ENCODE peak calls at places on chromosomes 7 and 10, in six cellular contexts. E, Z, P, A, G and D are unnamed samples.

GRCh38 chr10:110217609-110218008 is 10.2 kb downstream of the MXI1 start:
- DNase-seq in E (no peak), Z (no peak), P (no peak), A (no peak), G (no peak), D (no peak)

GRCh38 chr10:99621454-99622246 is 1.4 kb upstream of the SLC25A28 start:
- DNase-seq in E (no peak), Z (peak; percentile 82), P (no peak), A (no peak), G (peak; percentile 29), D (no peak)

GRCh38 chr10:95335933-95336699 is 45.3 kb upstream of the PDLIM1 start:
- DNase-seq in E (no peak), Z (no peak), P (no peak), A (no peak), G (no peak), D (no peak)

GRCh38 chr10:31274310-31274709 is 44.7 kb upstream of the ZEB1 start:
- DNase-seq in E (no peak), Z (no peak), P (no peak), A (no peak), G (no peak), D (no peak)

GRCh38 chr7:36763084-36763807 is 39.0 kb upstream of the AOAH start:
- DNase-seq in E (no peak), Z (no peak), P (no peak), A (no peak), G (no peak), D (no peak)

GRCh38 chr7:15313361-15313760 is 248.5 kb downstream of the AGMO start:
- DNase-seq in E (no peak), Z (no peak), P (no peak), A (no peak), G (no peak), D (no peak)

GRCh38 chr10:30984563-30985328 is 46.9 kb downstream of the ZNF438 start:
- DNase-seq in E (no peak), Z (no peak), P (peak; percentile 51), A (no peak), G (no peak), D (no peak)

GRCh38 chr7:130154131-130154500 is 51.1 kb downstream of the TMEM209 start:
- DNase-seq in E (no peak), Z (no peak), P (no peak), A (no peak), G (no peak), D (no peak)

GRCh38 chr7:156527458-156527890 is 113.1 kb upstream of the RNF32 start:
- DNase-seq in E (no peak), Z (no peak), P (no peak), A (no peak), G (peak; percentile 19), D (no peak)

GRCh38 chr7:34138483-34138882 is 233.1 kb downstream of the BMPER start:
- DNase-seq in E (no peak), Z (no peak), P (no peak), A (no peak), G (no peak), D (no peak)

GRCh38 chr7:151648429-151648828 is 128.7 kb upstream of the RHEB start:
- DNase-seq in E (no peak), Z (no peak), P (no peak), A (no peak), G (no peak), D (no peak)

GRCh38 chr10:121167534-121168243 is 316.5 kb downstream of the WDR11 start:
- DNase-seq in E (no peak), Z (no peak), P (no peak), A (no peak), G (no peak), D (no peak)

GRCh38 chr10:78757542-78757941 is 311.2 kb upstream of the ZMIZ1 start:
- DNase-seq in E (no peak), Z (peak; percentile 22), P (peak; percentile 78), A (no peak), G (no peak), D (peak; percentile 82)

GRCh38 chr7:83648464-83649241 is at the start of gene SEMA3E:
- DNase-seq in E (no peak), Z (no peak), P (no peak), A (no peak), G (no peak), D (no peak)

GRCh38 chr10:101014966-101015581 is 15.5 kb downstream of the LZTS2 start:
- DNase-seq in E (no peak), Z (no peak), P (peak; percentile 69), A (no peak), G (no peak), D (peak; percentile 50)

GRCh38 chr7:36570508-36571219 is 153.6 kb downstream of the AOAH start:
- DNase-seq in E (no peak), Z (no peak), P (no peak), A (no peak), G (no peak), D (no peak)

GRCh38 chr10:49300140-49300974 is 1.4 kb downstream of the C10orf71 start:
- DNase-seq in E (no peak), Z (no peak), P (no peak), A (no peak), G (no peak), D (no peak)

GRCh38 chr10:97596101-97597055 is 6.9 kb downstream of the C10orf62 start:
- DNase-seq in E (no peak), Z (no peak), P (peak; percentile 62), A (no peak), G (peak; percentile 43), D (no peak)

GRCh38 chr7:134246761-134247160 is 70.0 kb downstream of the SLC35B4 start:
- DNase-seq in E (no peak), Z (no peak), P (no peak), A (no peak), G (no peak), D (no peak)

GRCh38 chr7:102875700-102876192 is 37.1 kb upstream of the LRRC17 start:
- DNase-seq in E (peak; percentile 75), Z (no peak), P (peak; percentile 93), A (no peak), G (peak; percentile 60), D (peak; percentile 59)

GRCh38 chr10:3415878-3416605 is 243.5 kb upstream of the PITRM1 start:
- DNase-seq in E (no peak), Z (peak; percentile 53), P (no peak), A (no peak), G (no peak), D (no peak)

GRCh38 chr10:29585488-29585976 is 49.2 kb downstream of the SVIL start:
- DNase-seq in E (no peak), Z (no peak), P (no peak), A (no peak), G (no peak), D (peak; percentile 12)

GRCh38 chr10:67621834-67622233 is 74.2 kb downstream of the CTNNA3 start:
- DNase-seq in E (no peak), Z (no peak), P (no peak), A (no peak), G (no peak), D (no peak)

GRCh38 chr10:113131611-113132330 is 181.7 kb downstream of the TCF7L2 start:
- DNase-seq in E (peak; percentile 32), Z (no peak), P (no peak), A (no peak), G (no peak), D (no peak)

GRCh38 chr7:70092314-70093303 is 494.3 kb downstream of the AUTS2 start:
- DNase-seq in E (peak; percentile 97), Z (no peak), P (no peak), A (no peak), G (no peak), D (peak; percentile 86)

GRCh38 chr7:31747553-31747952 is 60.5 kb downstream of the PPP1R17 start:
- DNase-seq in E (no peak), Z (no peak), P (no peak), A (no peak), G (no peak), D (no peak)

GRCh38 chr7:16498122-16498521 is 28.5 kb upstream of the LRRC72 start:
- DNase-seq in E (no peak), Z (no peak), P (no peak), A (no peak), G (no peak), D (no peak)

GRCh38 chr7:18345641-18346234 is 149.8 kb upstream of the HDAC9 start:
- DNase-seq in E (peak; percentile 26), Z (no peak), P (no peak), A (peak; percentile 22), G (peak; percentile 38), D (peak; percentile 75)

GRCh38 chr7:33771422-33771821 is 133.9 kb upstream of the BMPER start:
- DNase-seq in E (no peak), Z (no peak), P (no peak), A (no peak), G (no peak), D (no peak)

DNA sequence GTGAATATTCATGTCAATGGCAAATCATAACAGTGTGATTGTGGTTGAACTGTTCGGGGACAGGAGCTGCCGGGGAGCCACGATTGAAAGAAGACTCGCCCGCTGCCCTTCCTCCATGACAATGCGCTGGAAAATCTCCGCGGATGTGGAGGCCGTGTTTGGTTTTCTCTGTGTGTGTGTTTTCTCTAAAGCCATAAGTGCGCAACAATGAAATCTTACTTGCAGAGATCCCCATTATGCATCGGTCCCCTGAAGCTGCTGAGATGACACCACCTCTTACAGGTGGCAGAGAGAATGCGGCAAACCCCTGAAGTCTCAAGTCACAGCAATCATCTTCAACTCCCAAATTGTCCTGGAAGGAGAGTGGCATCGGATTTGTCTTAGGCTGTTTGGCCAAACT is 442.3 kb upstream of the MKI67 start:
- DNase-seq in E (no peak), Z (no peak), P (no peak), A (no peak), G (no peak), D (no peak)
- H3K9me3 ChIP-seq in E (no peaks in the 10 kb centered on the region), Z (no peaks in the 10 kb centered on the region), P (no peaks in the 10 kb centered on the region), A (no peaks in the 10 kb centered on the region), G (no peaks in the 10 kb centered on the region), D (no peaks in the 10 kb centered on the region)

GRCh38 chr10:131113892-131114291 is 197.6 kb downstream of the TCERG1L start:
- DNase-seq in E (no peak), Z (no peak), P (no peak), A (no peak), G (no peak), D (no peak)
- H3K9me3 ChIP-seq in E (no peaks in the 10 kb centered on the region), Z (no peaks in the 10 kb centered on the region), P (peaks cover 12% of the 10 kb centered on the region), A (no peaks in the 10 kb centered on the region), G (no peaks in the 10 kb centered on the region), D (no peaks in the 10 kb centered on the region)

GRCh38 chr7:158161194-158161593 is 426.4 kb downstream of the PTPRN2 start:
- DNase-seq in E (no peak), Z (no peak), P (peak; percentile 5), A (no peak), G (no peak), D (no peak)
- H3K9me3 ChIP-seq in E (no peaks in the 10 kb centered on the region), Z (no peaks in the 10 kb centered on the region), P (peaks cover 4% of the 10 kb centered on the region), A (no peaks in the 10 kb centered on the region), G (no peaks in the 10 kb centered on the region), D (peaks cover 19% of the 10 kb centered on the region)

GRCh38 chr7:28725045-28725630 is 233.0 kb downstream of the TRIL start:
- DNase-seq in E (no peak), Z (no peak), P (no peak), A (no peak), G (no peak), D (no peak)

GRCh38 chr7:28723336-28723735 is 234.8 kb downstream of the TRIL start:
- DNase-seq in E (no peak), Z (no peak), P (no peak), A (no peak), G (no peak), D (no peak)

GRCh38 chr7:28722684-28723083 is 235.4 kb downstream of the TRIL start:
- DNase-seq in E (no peak), Z (no peak), P (no peak), A (no peak), G (no peak), D (no peak)

GRCh38 chr7:28725911-28726310 is 232.2 kb downstream of the TRIL start:
- DNase-seq in E (no peak), Z (no peak), P (no peak), A (no peak), G (no peak), D (no peak)

GRCh38 chr7:28724563-28724962 is 233.6 kb downstream of the TRIL start:
- DNase-seq in E (no peak), Z (no peak), P (no peak), A (no peak), G (no peak), D (no peak)
- H3K9me3 ChIP-seq in E (no peaks in the 10 kb centered on the region), Z (no peaks in the 10 kb centered on the region), P (no peaks in the 10 kb centered on the region), A (no peaks in the 10 kb centered on the region), G (no peaks in the 10 kb centered on the region), D (no peaks in the 10 kb centered on the region)